ENCODE peak calls at places on chromosome 10, in nine cellular contexts. One of them, this sample, is unnamed.

GRCh38 chr10:12350167-12350872 is 973 bp downstream of the CAMK1D start:
- DNase-seq in activated T-cell treated with anti-CD3 and anti-CD28 coated beads for 1 hour: peak
- DNase-seq in M059J: peak
- DNase-seq in neural crest cell: peak
- DNase-seq in A549: peak
- DNase-seq in BE2C: peak
- DNase-seq in NCI-H146: peak
- DNase-seq in EH: peak
- DNase-seq in NCI-H1105 treated with DMSO at 0.1 percent for 48 hours: peak
- DNase-seq in this sample: peak

GRCh38 chr10:126387041-126387908 is 1.0 kb downstream of the ADAM12 start:
- DNase-seq in activated T-cell treated with anti-CD3 and anti-CD28 coated beads for 1 hour: peak
- DNase-seq in M059J: peak
- DNase-seq in neural crest cell: peak
- DNase-seq in A549: peak
- DNase-seq in BE2C: peak
- DNase-seq in NCI-H146: peak
- DNase-seq in EH: peak
- DNase-seq in NCI-H1105 treated with DMSO at 0.1 percent for 48 hours: peak
- DNase-seq in this sample: peak

GRCh38 chr10:122128357-122128756 is 139.4 kb downstream of the TACC2 start:
- DNase-seq in activated T-cell treated with anti-CD3 and anti-CD28 coated beads for 1 hour: no peak
- DNase-seq in M059J: peak
- DNase-seq in neural crest cell: no peak
- DNase-seq in A549: no peak
- DNase-seq in BE2C: no peak
- DNase-seq in NCI-H146: no peak
- DNase-seq in EH: peak
- DNase-seq in NCI-H1105 treated with DMSO at 0.1 percent for 48 hours: no peak
- DNase-seq in this sample: peak

GRCh38 chr10:49174926-49175500 is 13.2 kb downstream of the TMEM273 start:
- DNase-seq in activated T-cell treated with anti-CD3 and anti-CD28 coated beads for 1 hour: no peak
- DNase-seq in M059J: no peak
- DNase-seq in neural crest cell: no peak
- DNase-seq in A549: no peak
- DNase-seq in BE2C: no peak
- DNase-seq in NCI-H146: no peak
- DNase-seq in EH: no peak
- DNase-seq in NCI-H1105 treated with DMSO at 0.1 percent for 48 hours: no peak
- DNase-seq in this sample: no peak

GRCh38 chr10:29920408-29921070 is 138.8 kb downstream of the JCAD start:
- DNase-seq in activated T-cell treated with anti-CD3 and anti-CD28 coated beads for 1 hour: no peak
- DNase-seq in M059J: no peak
- DNase-seq in neural crest cell: no peak
- DNase-seq in A549: no peak
- DNase-seq in BE2C: no peak
- DNase-seq in NCI-H146: no peak
- DNase-seq in EH: peak
- DNase-seq in NCI-H1105 treated with DMSO at 0.1 percent for 48 hours: no peak
- DNase-seq in this sample: no peak

GRCh38 chr10:47264797-47265281 is 35.2 kb upstream of the GDF10 start:
- DNase-seq in activated T-cell treated with anti-CD3 and anti-CD28 coated beads for 1 hour: peak
- DNase-seq in M059J: peak
- DNase-seq in neural crest cell: no peak
- DNase-seq in A549: no peak
- DNase-seq in BE2C: no peak
- DNase-seq in NCI-H146: no peak
- DNase-seq in EH: no peak
- DNase-seq in NCI-H1105 treated with DMSO at 0.1 percent for 48 hours: no peak
- DNase-seq in this sample: no peak

GRCh38 chr10:94546058-94546595 is 539 bp downstream of the HELLS start:
- DNase-seq in activated T-cell treated with anti-CD3 and anti-CD28 coated beads for 1 hour: no peak
- DNase-seq in M059J: peak
- DNase-seq in neural crest cell: no peak
- DNase-seq in A549: peak
- DNase-seq in BE2C: no peak
- DNase-seq in NCI-H146: peak
- DNase-seq in EH: peak
- DNase-seq in NCI-H1105 treated with DMSO at 0.1 percent for 48 hours: peak
- DNase-seq in this sample: no peak

GRCh38 chr10:13685885-13686284 is 99.1 kb downstream of the PRPF18 start:
- DNase-seq in activated T-cell treated with anti-CD3 and anti-CD28 coated beads for 1 hour: no peak
- DNase-seq in M059J: no peak
- DNase-seq in neural crest cell: no peak
- DNase-seq in A549: no peak
- DNase-seq in BE2C: no peak
- DNase-seq in NCI-H146: no peak
- DNase-seq in EH: no peak
- DNase-seq in NCI-H1105 treated with DMSO at 0.1 percent for 48 hours: no peak
- DNase-seq in this sample: no peak

GRCh38 chr10:131226831-131227740 is 84.4 kb downstream of the TCERG1L start:
- DNase-seq in activated T-cell treated with anti-CD3 and anti-CD28 coated beads for 1 hour: no peak
- DNase-seq in M059J: no peak
- DNase-seq in neural crest cell: no peak
- DNase-seq in A549: no peak
- DNase-seq in BE2C: no peak
- DNase-seq in NCI-H146: peak
- DNase-seq in EH: no peak
- DNase-seq in NCI-H1105 treated with DMSO at 0.1 percent for 48 hours: no peak
- DNase-seq in this sample: no peak

GRCh38 chr10:118754132-118754555 is 626 bp downstream of the CACUL1 start:
- DNase-seq in activated T-cell treated with anti-CD3 and anti-CD28 coated beads for 1 hour: peak
- DNase-seq in M059J: peak
- DNase-seq in neural crest cell: peak
- DNase-seq in A549: no peak
- DNase-seq in BE2C: peak
- DNase-seq in NCI-H146: peak
- DNase-seq in EH: peak
- DNase-seq in NCI-H1105 treated with DMSO at 0.1 percent for 48 hours: peak
- DNase-seq in this sample: peak

GRCh38 chr10:14353291-14353913 is 22.7 kb upstream of the FRMD4A start:
- DNase-seq in activated T-cell treated with anti-CD3 and anti-CD28 coated beads for 1 hour: no peak
- DNase-seq in M059J: no peak
- DNase-seq in neural crest cell: no peak
- DNase-seq in A549: no peak
- DNase-seq in BE2C: no peak
- DNase-seq in NCI-H146: peak
- DNase-seq in EH: no peak
- DNase-seq in NCI-H1105 treated with DMSO at 0.1 percent for 48 hours: no peak
- DNase-seq in this sample: no peak

GRCh38 chr10:59362184-59362966 is at the start of gene FAM13C:
- DNase-seq in activated T-cell treated with anti-CD3 and anti-CD28 coated beads for 1 hour: no peak
- DNase-seq in M059J: peak
- DNase-seq in neural crest cell: peak
- DNase-seq in A549: peak
- DNase-seq in BE2C: peak
- DNase-seq in NCI-H146: peak
- DNase-seq in EH: peak
- DNase-seq in NCI-H1105 treated with DMSO at 0.1 percent for 48 hours: peak
- DNase-seq in this sample: peak

GRCh38 chr10:25912796-25913195 is 21.2 kb upstream of the MYO3A start:
- DNase-seq in activated T-cell treated with anti-CD3 and anti-CD28 coated beads for 1 hour: no peak
- DNase-seq in M059J: no peak
- DNase-seq in neural crest cell: no peak
- DNase-seq in A549: no peak
- DNase-seq in BE2C: no peak
- DNase-seq in NCI-H146: no peak
- DNase-seq in EH: no peak
- DNase-seq in NCI-H1105 treated with DMSO at 0.1 percent for 48 hours: no peak
- DNase-seq in this sample: no peak

GRCh38 chr10:117284726-117285494 is 44.0 kb downstream of the SLC18A2 start:
- DNase-seq in activated T-cell treated with anti-CD3 and anti-CD28 coated beads for 1 hour: no peak
- DNase-seq in M059J: no peak
- DNase-seq in neural crest cell: no peak
- DNase-seq in A549: no peak
- DNase-seq in BE2C: no peak
- DNase-seq in NCI-H146: no peak
- DNase-seq in EH: no peak
- DNase-seq in NCI-H1105 treated with DMSO at 0.1 percent for 48 hours: no peak
- DNase-seq in this sample: peak

GRCh38 chr10:90887555-90887954 is 15.8 kb downstream of the RPP30 start:
- DNase-seq in activated T-cell treated with anti-CD3 and anti-CD28 coated beads for 1 hour: no peak
- DNase-seq in M059J: no peak
- DNase-seq in neural crest cell: no peak
- DNase-seq in A549: peak
- DNase-seq in BE2C: no peak
- DNase-seq in NCI-H146: no peak
- DNase-seq in EH: no peak
- DNase-seq in NCI-H1105 treated with DMSO at 0.1 percent for 48 hours: no peak
- DNase-seq in this sample: no peak

GRCh38 chr10:57905866-57906265 is 361.8 kb downstream of the IPMK start:
- DNase-seq in activated T-cell treated with anti-CD3 and anti-CD28 coated beads for 1 hour: no peak
- DNase-seq in M059J: no peak
- DNase-seq in neural crest cell: no peak
- DNase-seq in A549: no peak
- DNase-seq in BE2C: no peak
- DNase-seq in NCI-H146: no peak
- DNase-seq in EH: no peak
- DNase-seq in NCI-H1105 treated with DMSO at 0.1 percent for 48 hours: no peak
- DNase-seq in this sample: peak

GRCh38 chr10:15472008-15472407 is 100.9 kb upstream of the FAM171A1 start:
- DNase-seq in activated T-cell treated with anti-CD3 and anti-CD28 coated beads for 1 hour: no peak
- DNase-seq in M059J: peak
- DNase-seq in neural crest cell: no peak
- DNase-seq in A549: no peak
- DNase-seq in BE2C: no peak
- DNase-seq in NCI-H146: no peak
- DNase-seq in EH: no peak
- DNase-seq in NCI-H1105 treated with DMSO at 0.1 percent for 48 hours: no peak
- DNase-seq in this sample: no peak

GRCh38 chr10:11563936-11564335 is 47.5 kb downstream of the USP6NL start:
- DNase-seq in activated T-cell treated with anti-CD3 and anti-CD28 coated beads for 1 hour: no peak
- DNase-seq in M059J: no peak
- DNase-seq in neural crest cell: no peak
- DNase-seq in A549: no peak
- DNase-seq in BE2C: no peak
- DNase-seq in NCI-H146: peak
- DNase-seq in EH: no peak
- DNase-seq in NCI-H1105 treated with DMSO at 0.1 percent for 48 hours: peak
- DNase-seq in this sample: no peak

GRCh38 chr10:127776816-127777215 is 39.8 kb downstream of the FOXI2 start:
- DNase-seq in activated T-cell treated with anti-CD3 and anti-CD28 coated beads for 1 hour: no peak
- DNase-seq in M059J: no peak
- DNase-seq in neural crest cell: no peak
- DNase-seq in A549: no peak
- DNase-seq in BE2C: no peak
- DNase-seq in NCI-H146: no peak
- DNase-seq in EH: no peak
- DNase-seq in NCI-H1105 treated with DMSO at 0.1 percent for 48 hours: no peak
- DNase-seq in this sample: no peak

GRCh38 chr10:3776796-3777571 is 8.0 kb downstream of the KLF6 start:
- DNase-seq in activated T-cell treated with anti-CD3 and anti-CD28 coated beads for 1 hour: peak
- DNase-seq in M059J: peak
- DNase-seq in neural crest cell: no peak
- DNase-seq in A549: peak
- DNase-seq in BE2C: no peak
- DNase-seq in NCI-H146: peak
- DNase-seq in EH: peak
- DNase-seq in NCI-H1105 treated with DMSO at 0.1 percent for 48 hours: no peak
- DNase-seq in this sample: peak

GRCh38 chr10:17923728-17924127 is 28.0 kb upstream of the SLC39A12 start:
- DNase-seq in activated T-cell treated with anti-CD3 and anti-CD28 coated beads for 1 hour: no peak
- DNase-seq in M059J: peak
- DNase-seq in neural crest cell: no peak
- DNase-seq in A549: peak
- DNase-seq in BE2C: no peak
- DNase-seq in NCI-H146: no peak
- DNase-seq in EH: peak
- DNase-seq in NCI-H1105 treated with DMSO at 0.1 percent for 48 hours: no peak
- DNase-seq in this sample: peak

This sample was measured in myocyte.